ENCODE peak calls at places on chromosomes 12 and 14, in five cellular contexts. T is prostate gland, A is esophagus squamous epithelium, O is ovary, E is fibroblast of lung. F is an unnamed sample.
A peak's percentile ranks its signal among the peaks of the same experiment; 100 is the strongest.

GRCh38 chr14:64826333-64826732 is 53.4 kb downstream of the SPTB start:
- DNase-seq in A (no peak), T (no peak), E (no peak), O (no peak), F (no peak)

GRCh38 chr12:27843714-27844245 is 63.7 kb upstream of the MANSC4 start:
- DNase-seq in A (no peak), E (peak; percentile 71), T (no peak), O (no peak), F (no peak)

GRCh38 chr12:118964988-118965387 is 16.4 kb upstream of the SRRM4 start:
- DNase-seq in E (no peak), O (no peak), A (no peak), T (no peak), F (no peak)

GRCh38 chr12:27931390-27931789 is 41.1 kb downstream of the PTHLH start:
- DNase-seq in E (no peak), O (no peak), T (no peak), A (no peak), F (no peak)

GRCh38 chr14:20608383-20609095 is 17.4 kb upstream of the RNASE12 start:
- DNase-seq in E (no peak), O (no peak), A (no peak), T (no peak), F (peak; percentile 55)

GRCh38 chr14:69906201-69906600 is 27.0 kb downstream of the SMOC1 start:
- DNase-seq in E (no peak), A (no peak), T (no peak), O (no peak), F (no peak)

GRCh38 chr14:59332727-59333126 is 132.5 kb downstream of the GPR135 start:
- DNase-seq in O (no peak), T (no peak), A (no peak), E (peak; percentile 84), F (no peak)

GRCh38 chr14:77125275-77126073 is 16.1 kb downstream of the ZDHHC22 start:
- DNase-seq in O (no peak), E (no peak), T (no peak), A (no peak), F (no peak)

GRCh38 chr12:50715174-50715573 is 48.7 kb upstream of the ATF1 start:
- DNase-seq in T (peak; percentile 77), A (no peak), E (no peak), O (no peak), F (no peak)

GRCh38 chr12:106358410-106359241 is 1.1 kb downstream of the POLR3B start:
- DNase-seq in T (peak; percentile 16), A (no peak), E (peak; percentile 77), O (no peak), F (peak; percentile 16)

GRCh38 chr14:73810478-73811163 is 41.0 kb upstream of the PTGR2 start:
- DNase-seq in E (no peak), O (no peak), A (no peak), T (no peak), F (no peak)

GRCh38 chr12:13099066-13099909 is 4.2 kb downstream of the GSG1 start:
- DNase-seq in A (no peak), T (no peak), O (no peak), E (peak; percentile 7), F (no peak)

GRCh38 chr12:15603461-15604085 is 185.6 kb downstream of the EPS8 start:
- DNase-seq in E (peak; percentile 44), T (no peak), O (no peak), A (no peak), F (no peak)

GRCh38 chr14:38207342-38207741 is 362 bp upstream of the SSTR1 start:
- DNase-seq in O (no peak), A (no peak), T (no peak), E (no peak), F (no peak)
- H3K4me3 ChIP-seq in O (no peak overlapping the region), A (no peak overlapping the region), T (no peak overlapping the region), E (peak overlapping the region; percentile 55), F (no peak overlapping the region)

DNA sequence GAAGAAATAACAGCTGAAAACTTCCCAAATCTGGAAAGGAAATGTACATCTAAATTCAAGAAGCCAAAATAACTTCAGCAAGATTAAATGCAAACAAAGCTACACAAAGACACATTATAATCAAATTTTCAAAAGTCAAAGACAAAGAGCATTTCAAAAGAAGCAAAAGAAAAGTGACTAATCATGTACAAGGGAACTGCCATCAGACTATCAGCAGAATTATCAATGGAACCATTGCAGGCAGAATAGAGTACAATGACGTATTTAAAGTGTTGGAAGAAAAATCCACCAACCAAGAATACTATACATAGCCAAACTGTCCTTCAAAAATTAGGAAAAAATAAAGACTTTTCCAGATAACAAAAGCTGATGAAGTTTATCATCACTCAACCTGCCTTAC is 147.5 kb downstream of the NELL2 start:
- DNase-seq in A (no peak), O (no peak), E (no peak), T (no peak), F (no peak)
- H3K4me1 ChIP-seq in A (no peaks in the 10 kb centered on the region), O (no peaks in the 10 kb centered on the region), E (no peaks in the 10 kb centered on the region), T (no peaks in the 10 kb centered on the region), F (peaks cover under 1% of the 10 kb centered on the region)

DNA sequence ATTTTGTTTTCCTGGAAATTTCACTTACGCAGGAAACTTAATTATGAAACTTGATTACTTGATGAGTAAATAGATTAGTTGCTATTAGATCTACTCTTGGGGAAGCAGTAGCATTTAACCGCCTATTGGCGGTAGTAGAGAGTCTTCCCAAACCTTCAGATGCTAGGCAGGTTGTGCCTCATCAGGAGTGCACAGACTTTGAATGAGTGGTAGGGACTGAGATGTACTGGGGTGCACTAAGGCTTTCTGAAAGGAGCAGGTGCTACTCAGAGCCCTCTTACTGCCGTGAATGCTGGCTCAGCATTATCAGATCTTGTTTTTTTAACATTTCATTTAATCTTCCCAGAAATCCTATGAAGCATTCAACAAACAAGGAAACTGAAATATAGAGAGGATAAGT is 7.7 kb downstream of the GATC start:
- DNase-seq in T (no peak), A (no peak), O (no peak), E (peak; percentile 19), F (peak; percentile 56)
- H3K36me3 ChIP-seq in T (no peaks in the 10 kb centered on the region), A (peaks cover 96% of the 10 kb centered on the region), O (no peaks in the 10 kb centered on the region), E (peaks cover 8% of the 10 kb centered on the region), F (peaks cover 75% of the 10 kb centered on the region)

GRCh38 chr12:62931481-62931880 is 3.5 kb downstream of the PPM1H start:
- DNase-seq in T (no peak), A (no peak), O (no peak), E (no peak), F (no peak)

GRCh38 chr12:62933871-62934798 is 815 bp downstream of the PPM1H start:
- DNase-seq in O (peak; percentile 35), A (no peak), T (peak; percentile 19), E (peak; percentile 9), F (peak; percentile 67)

GRCh38 chr12:62930546-62931425 is 4.2 kb downstream of the PPM1H start:
- DNase-seq in A (no peak), T (no peak), E (no peak), O (no peak), F (peak; percentile 97)

GRCh38 chr12:62934799-62935674 is at the start of gene PPM1H:
- DNase-seq in A (no peak), E (peak; percentile 14), T (peak; percentile 69), O (peak; percentile 60), F (peak; percentile 81)

GRCh38 chr12:62933220-62933870 is 1.6 kb downstream of the PPM1H start:
- DNase-seq in A (no peak), O (peak; percentile 26), E (no peak), T (peak; percentile 54), F (no peak)
- H3K4me3 ChIP-seq in A (peak overlapping the region; percentile 71), O (peak overlapping the region; percentile 77), E (peak overlapping the region; percentile 75), T (peak overlapping the region; percentile 88), F (peak overlapping the region; percentile 61)

GRCh38 chr14:99735189-99736135 is 51.4 kb downstream of the CYP46A1 start:
- DNase-seq in A (no peak), O (no peak), T (no peak), E (no peak), F (no peak)

GRCh38 chr14:99733221-99733550 is 49.1 kb downstream of the CYP46A1 start:
- DNase-seq in O (no peak), E (no peak), T (no peak), A (no peak), F (no peak)

GRCh38 chr14:99734406-99735051 is 50.4 kb downstream of the CYP46A1 start:
- DNase-seq in T (no peak), O (no peak), A (no peak), E (no peak), F (no peak)

GRCh38 chr14:99732436-99733220 is 48.5 kb downstream of the CYP46A1 start:
- DNase-seq in E (no peak), A (no peak), O (peak; percentile 20), T (no peak), F (no peak)

DNA sequence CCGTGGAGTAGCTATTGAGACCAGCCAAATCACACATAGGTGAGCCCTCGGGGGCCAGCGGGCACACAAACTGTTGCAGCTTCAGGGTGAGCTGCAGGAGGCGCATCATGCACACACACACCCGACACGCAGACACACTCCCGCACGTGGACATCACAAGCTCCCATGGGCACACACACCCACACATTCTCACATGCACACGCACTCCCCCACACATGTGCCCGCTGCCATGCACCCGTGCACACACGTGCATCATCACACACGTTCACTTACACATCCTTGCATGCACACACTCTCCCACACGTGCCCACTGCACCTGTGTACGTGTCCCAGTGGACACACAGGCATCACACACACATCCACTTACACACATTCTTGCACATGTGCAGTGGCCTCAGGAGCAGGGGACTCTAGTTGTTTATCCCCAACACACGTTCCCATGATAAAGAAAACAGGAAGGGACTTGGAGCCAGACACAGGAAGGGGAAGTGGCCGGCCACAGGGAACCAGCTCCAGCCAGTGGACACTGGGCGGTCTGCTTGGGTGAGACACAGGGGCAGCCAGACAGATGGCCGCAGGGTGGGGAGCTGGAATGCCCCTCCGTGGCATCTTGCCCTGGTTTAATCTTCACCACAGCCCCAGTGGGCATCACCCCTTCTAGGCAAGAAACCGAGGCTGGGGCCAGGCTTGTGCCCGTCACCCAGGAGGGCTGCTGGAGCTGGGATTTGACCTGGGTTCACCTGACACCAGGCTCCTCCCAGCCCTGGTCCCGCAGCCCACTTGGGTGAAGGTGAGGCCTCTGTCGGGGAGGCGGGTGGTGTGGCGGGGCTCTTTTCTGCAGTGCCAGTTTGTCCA is 49.7 kb downstream of the CYP46A1 start:
- DNase-seq in T (no peak), A (no peak), E (no peak), O (peak; percentile 19), F (no peak)
- H3K4me1 ChIP-seq in T (no peaks in the 10 kb centered on the region), A (peaks cover 14% of the 10 kb centered on the region), E (peaks cover 8% of the 10 kb centered on the region), O (peaks cover 16% of the 10 kb centered on the region), F (peaks cover 2% of the 10 kb centered on the region)

DNA sequence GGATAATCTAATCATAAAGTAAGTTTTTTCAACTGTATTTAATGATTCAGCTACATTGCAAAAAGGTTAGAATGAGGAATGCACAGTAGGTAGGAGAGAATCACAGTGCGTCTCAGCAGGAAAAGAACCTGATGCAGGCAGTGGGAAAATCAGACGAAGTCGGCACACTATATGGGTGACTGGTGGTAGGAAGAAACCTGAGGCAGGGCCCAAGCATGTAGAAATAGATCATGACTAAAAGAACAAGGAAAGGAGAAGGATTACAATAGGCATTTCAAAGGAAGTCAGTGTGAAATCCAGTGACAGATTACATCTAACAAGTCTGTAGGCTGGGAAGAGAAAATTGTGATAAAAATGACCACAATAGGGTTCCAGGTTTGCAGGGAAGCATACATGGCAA is 267.0 kb downstream of the MED13L start:
- DNase-seq in O (no peak), T (no peak), A (no peak), E (no peak), F (no peak)
- H3K36me3 ChIP-seq in O (no peaks in the 10 kb centered on the region), T (no peaks in the 10 kb centered on the region), A (peaks cover 99% of the 10 kb centered on the region), E (peaks cover 15% of the 10 kb centered on the region), F (peaks cover 38% of the 10 kb centered on the region)

F was measured in HAP-1.